ENCODE peak calls at places on chromosomes 12 and 14, in six cellular contexts. One of them, this sample, is unnamed.

GRCh38 chr14:81435578-81436295 is 35.6 kb upstream of the STON2 start:
- DNase-seq in neural progenitor cell: peak
- DNase-seq in PC-3: peak
- DNase-seq in HCT116: no peak
- DNase-seq in MM.1S: peak
- DNase-seq in SK-N-SH: peak
- DNase-seq in this sample: peak

GRCh38 chr12:95277139-95277538 is 59.5 kb downstream of the VEZT start:
- DNase-seq in neural progenitor cell: no peak
- DNase-seq in PC-3: peak
- DNase-seq in HCT116: no peak
- DNase-seq in MM.1S: no peak
- DNase-seq in SK-N-SH: no peak
- DNase-seq in this sample: peak

GRCh38 chr14:65487783-65488578 is 75.5 kb downstream of the FUT8 start:
- DNase-seq in neural progenitor cell: peak
- DNase-seq in PC-3: no peak
- DNase-seq in HCT116: no peak
- DNase-seq in MM.1S: no peak
- DNase-seq in SK-N-SH: no peak
- DNase-seq in this sample: no peak

GRCh38 chr12:62813031-62813829 is 121.7 kb downstream of the PPM1H start:
- DNase-seq in neural progenitor cell: peak
- DNase-seq in PC-3: no peak
- DNase-seq in HCT116: peak
- DNase-seq in MM.1S: peak
- DNase-seq in SK-N-SH: peak
- DNase-seq in this sample: peak

GRCh38 chr14:103198429-103199140 is 75.3 kb downstream of the TNFAIP2 start:
- DNase-seq in neural progenitor cell: no peak
- DNase-seq in PC-3: peak
- DNase-seq in HCT116: no peak
- DNase-seq in MM.1S: no peak
- DNase-seq in SK-N-SH: no peak
- DNase-seq in this sample: peak

GRCh38 chr12:49109631-49110172 is 945 bp downstream of the LMBR1L start:
- DNase-seq in neural progenitor cell: no peak
- DNase-seq in PC-3: no peak
- DNase-seq in HCT116: no peak
- DNase-seq in MM.1S: no peak
- DNase-seq in SK-N-SH: peak
- DNase-seq in this sample: no peak

GRCh38 chr12:130338794-130339601 is 1.3 kb downstream of the PIWIL1 start:
- DNase-seq in neural progenitor cell: no peak
- DNase-seq in PC-3: no peak
- DNase-seq in HCT116: no peak
- DNase-seq in MM.1S: no peak
- DNase-seq in SK-N-SH: peak
- DNase-seq in this sample: no peak

GRCh38 chr12:83434600-83434999 is 747.9 kb downstream of the TMTC2 start:
- DNase-seq in neural progenitor cell: no peak
- DNase-seq in PC-3: peak
- DNase-seq in HCT116: no peak
- DNase-seq in MM.1S: no peak
- DNase-seq in SK-N-SH: no peak
- DNase-seq in this sample: peak

GRCh38 chr12:57238854-57239554 is 9.5 kb downstream of the SHMT2 start:
- DNase-seq in neural progenitor cell: peak
- DNase-seq in PC-3: peak
- DNase-seq in HCT116: peak
- DNase-seq in MM.1S: peak
- DNase-seq in SK-N-SH: peak
- DNase-seq in this sample: peak

GRCh38 chr14:61388976-61389576 is 67.7 kb downstream of the PRKCH start:
- DNase-seq in neural progenitor cell: no peak
- DNase-seq in PC-3: peak
- DNase-seq in HCT116: peak
- DNase-seq in MM.1S: no peak
- DNase-seq in SK-N-SH: no peak
- DNase-seq in this sample: peak

GRCh38 chr14:91752956-91753355 is 21.1 kb upstream of the CATSPERB start:
- DNase-seq in neural progenitor cell: no peak
- DNase-seq in PC-3: no peak
- DNase-seq in HCT116: no peak
- DNase-seq in MM.1S: no peak
- DNase-seq in SK-N-SH: no peak
- DNase-seq in this sample: no peak

GRCh38 chr12:93591137-93591868 is 18.8 kb downstream of the SOCS2 start:
- DNase-seq in neural progenitor cell: peak
- DNase-seq in PC-3: peak
- DNase-seq in HCT116: peak
- DNase-seq in MM.1S: peak
- DNase-seq in SK-N-SH: peak
- DNase-seq in this sample: peak

GRCh38 chr12:131124487-131125280 is 171.0 kb downstream of the ADGRD1 start:
- DNase-seq in neural progenitor cell: no peak
- DNase-seq in PC-3: no peak
- DNase-seq in HCT116: no peak
- DNase-seq in MM.1S: no peak
- DNase-seq in SK-N-SH: no peak
- DNase-seq in this sample: no peak

GRCh38 chr12:52320784-52321400 is at the start of gene KRT83:
- DNase-seq in neural progenitor cell: no peak
- DNase-seq in PC-3: no peak
- DNase-seq in HCT116: no peak
- DNase-seq in MM.1S: no peak
- DNase-seq in SK-N-SH: no peak
- DNase-seq in this sample: no peak

GRCh38 chr12:124646385-124647230 is 79.2 kb upstream of the NCOR2 start:
- DNase-seq in neural progenitor cell: no peak
- DNase-seq in PC-3: no peak
- DNase-seq in HCT116: no peak
- DNase-seq in MM.1S: no peak
- DNase-seq in SK-N-SH: no peak
- DNase-seq in this sample: peak

GRCh38 chr12:3980504-3981272 is 107.5 kb upstream of the PARP11 start:
- DNase-seq in neural progenitor cell: peak
- DNase-seq in PC-3: no peak
- DNase-seq in HCT116: no peak
- DNase-seq in MM.1S: no peak
- DNase-seq in SK-N-SH: no peak
- DNase-seq in this sample: no peak

GRCh38 chr12:96427269-96427729 is 27.1 kb upstream of the CDK17 start:
- DNase-seq in neural progenitor cell: peak
- DNase-seq in PC-3: peak
- DNase-seq in HCT116: peak
- DNase-seq in MM.1S: no peak
- DNase-seq in SK-N-SH: peak
- DNase-seq in this sample: peak

GRCh38 chr12:6652391-6652790 is 5.2 kb upstream of the ACRBP start:
- DNase-seq in neural progenitor cell: no peak
- DNase-seq in PC-3: no peak
- DNase-seq in HCT116: no peak
- DNase-seq in MM.1S: no peak
- DNase-seq in SK-N-SH: no peak
- DNase-seq in this sample: no peak
- H2AFZ ChIP-seq in neural progenitor cell: no peak
- H2AFZ ChIP-seq in PC-3: no peak
- H2AFZ ChIP-seq in HCT116: no peak
- H2AFZ ChIP-seq in MM.1S: no peak
- H2AFZ ChIP-seq in SK-N-SH: no peak
- H2AFZ ChIP-seq in this sample: no peak

GRCh38 chr14:22848391-22849164 is 12.2 kb downstream of the MMP14 start:
- DNase-seq in neural progenitor cell: peak
- DNase-seq in PC-3: no peak
- DNase-seq in HCT116: no peak
- DNase-seq in MM.1S: no peak
- DNase-seq in SK-N-SH: peak
- DNase-seq in this sample: peak
- TF ChIP-seq EZH2phosphoT487 in neural progenitor cell: no peak
- TF ChIP-seq EZH2phosphoT487 in PC-3: no peak
- TF ChIP-seq EZH2phosphoT487 in HCT116: no peak
- TF ChIP-seq EZH2phosphoT487 in MM.1S: no peak
- TF ChIP-seq EZH2phosphoT487 in SK-N-SH: no peak
- TF ChIP-seq EZH2phosphoT487 in this sample: no peak

GRCh38 chr12:31444801-31445200 is 118.9 kb upstream of the SINHCAF start:
- DNase-seq in neural progenitor cell: no peak
- DNase-seq in PC-3: no peak
- DNase-seq in HCT116: no peak
- DNase-seq in MM.1S: no peak
- DNase-seq in SK-N-SH: no peak
- DNase-seq in this sample: no peak
- H3K9ac ChIP-seq in neural progenitor cell: no peak
- H3K9ac ChIP-seq in PC-3: no peak
- H3K9ac ChIP-seq in HCT116: no peak
- H3K9ac ChIP-seq in MM.1S: no peak
- H3K9ac ChIP-seq in SK-N-SH: no peak
- H3K9ac ChIP-seq in this sample: no peak

GRCh38 chr12:97612075-97612474 is 149.5 kb downstream of the RMST start:
- DNase-seq in neural progenitor cell: no peak
- DNase-seq in PC-3: no peak
- DNase-seq in HCT116: no peak
- DNase-seq in MM.1S: no peak
- DNase-seq in SK-N-SH: no peak
- DNase-seq in this sample: no peak
- H2AFZ ChIP-seq in neural progenitor cell: no peak
- H2AFZ ChIP-seq in PC-3: no peak
- H2AFZ ChIP-seq in HCT116: no peak
- H2AFZ ChIP-seq in MM.1S: no peak
- H2AFZ ChIP-seq in SK-N-SH: no peak
- H2AFZ ChIP-seq in this sample: no peak